ENCODE peak calls at places on chromosomes 1 and 21, in nine cellular contexts. One of them, this sample, is unnamed.

GRCh38 chr1:109760581-109761226 is 3.0 kb downstream of the EPS8L3 start:
- DNase-seq in GOT3: no peak
- DNase-seq in fibroblast of the aortic adventitia: no peak
- DNase-seq in small intestine: no peak
- DNase-seq in right atrium auricular region: no peak
- DNase-seq in breast epithelium: no peak
- DNase-seq in T follicular helper cell: no peak
- DNase-seq in activated CD4-positive, alpha-beta T cell treated with anti-CD3 and anti-CD28 coated beads for 24 hours: no peak
- DNase-seq in left colon: no peak
- DNase-seq in this sample: no peak

GRCh38 chr1:68112835-68113243 is 62.4 kb upstream of the DIRAS3 start:
- DNase-seq in activated CD4-positive, alpha-beta T cell treated with anti-CD3 and anti-CD28 coated beads for 24 hours: no peak
- DNase-seq in fibroblast of the aortic adventitia: peak
- DNase-seq in left colon: no peak
- DNase-seq in right atrium auricular region: no peak
- DNase-seq in small intestine: no peak
- DNase-seq in GOT3: no peak
- DNase-seq in T follicular helper cell: no peak
- DNase-seq in breast epithelium: no peak
- DNase-seq in this sample: no peak

GRCh38 chr1:234315091-234315541 is 58.1 kb upstream of the COA6 start:
- DNase-seq in GOT3: no peak
- DNase-seq in T follicular helper cell: no peak
- DNase-seq in small intestine: peak
- DNase-seq in fibroblast of the aortic adventitia: peak
- DNase-seq in breast epithelium: no peak
- DNase-seq in activated CD4-positive, alpha-beta T cell treated with anti-CD3 and anti-CD28 coated beads for 24 hours: no peak
- DNase-seq in right atrium auricular region: no peak
- DNase-seq in left colon: no peak
- DNase-seq in this sample: no peak

GRCh38 chr1:61131716-61132115 is 49.4 kb downstream of the NFIA start:
- DNase-seq in activated CD4-positive, alpha-beta T cell treated with anti-CD3 and anti-CD28 coated beads for 24 hours: no peak
- DNase-seq in small intestine: no peak
- DNase-seq in breast epithelium: no peak
- DNase-seq in GOT3: no peak
- DNase-seq in left colon: no peak
- DNase-seq in right atrium auricular region: no peak
- DNase-seq in T follicular helper cell: no peak
- DNase-seq in fibroblast of the aortic adventitia: peak
- DNase-seq in this sample: no peak

GRCh38 chr21:37711294-37711844 is 204.9 kb downstream of the KCNJ6 start:
- DNase-seq in right atrium auricular region: no peak
- DNase-seq in small intestine: no peak
- DNase-seq in fibroblast of the aortic adventitia: no peak
- DNase-seq in breast epithelium: no peak
- DNase-seq in left colon: no peak
- DNase-seq in GOT3: no peak
- DNase-seq in activated CD4-positive, alpha-beta T cell treated with anti-CD3 and anti-CD28 coated beads for 24 hours: no peak
- DNase-seq in T follicular helper cell: no peak
- DNase-seq in this sample: no peak

GRCh38 chr1:119711804-119712341 is at the start of gene PHGDH:
- DNase-seq in breast epithelium: peak
- DNase-seq in T follicular helper cell: no peak
- DNase-seq in GOT3: peak
- DNase-seq in fibroblast of the aortic adventitia: peak
- DNase-seq in right atrium auricular region: peak
- DNase-seq in small intestine: peak
- DNase-seq in activated CD4-positive, alpha-beta T cell treated with anti-CD3 and anti-CD28 coated beads for 24 hours: peak
- DNase-seq in left colon: peak
- DNase-seq in this sample: peak

GRCh38 chr1:240352769-240353168 is 259.2 kb downstream of the GREM2 start:
- DNase-seq in activated CD4-positive, alpha-beta T cell treated with anti-CD3 and anti-CD28 coated beads for 24 hours: no peak
- DNase-seq in GOT3: no peak
- DNase-seq in breast epithelium: no peak
- DNase-seq in small intestine: no peak
- DNase-seq in right atrium auricular region: no peak
- DNase-seq in fibroblast of the aortic adventitia: no peak
- DNase-seq in left colon: no peak
- DNase-seq in T follicular helper cell: no peak
- DNase-seq in this sample: no peak

GRCh38 chr1:150162862-150163706 is 13.4 kb downstream of the PLEKHO1 start:
- DNase-seq in small intestine: peak
- DNase-seq in T follicular helper cell: no peak
- DNase-seq in fibroblast of the aortic adventitia: peak
- DNase-seq in right atrium auricular region: peak
- DNase-seq in GOT3: peak
- DNase-seq in breast epithelium: peak
- DNase-seq in activated CD4-positive, alpha-beta T cell treated with anti-CD3 and anti-CD28 coated beads for 24 hours: no peak
- DNase-seq in left colon: peak
- DNase-seq in this sample: no peak

GRCh38 chr1:69315823-69316222 is 251.9 kb upstream of the LRRC7 start:
- DNase-seq in small intestine: no peak
- DNase-seq in fibroblast of the aortic adventitia: no peak
- DNase-seq in right atrium auricular region: no peak
- DNase-seq in breast epithelium: no peak
- DNase-seq in T follicular helper cell: no peak
- DNase-seq in activated CD4-positive, alpha-beta T cell treated with anti-CD3 and anti-CD28 coated beads for 24 hours: no peak
- DNase-seq in GOT3: no peak
- DNase-seq in left colon: no peak
- DNase-seq in this sample: no peak

GRCh38 chr1:10899490-10900264 is 103.2 kb upstream of the CASZ1 start:
- DNase-seq in small intestine: no peak
- DNase-seq in right atrium auricular region: no peak
- DNase-seq in breast epithelium: no peak
- DNase-seq in T follicular helper cell: no peak
- DNase-seq in left colon: no peak
- DNase-seq in fibroblast of the aortic adventitia: no peak
- DNase-seq in GOT3: no peak
- DNase-seq in activated CD4-positive, alpha-beta T cell treated with anti-CD3 and anti-CD28 coated beads for 24 hours: no peak
- DNase-seq in this sample: no peak

GRCh38 chr1:159918041-159918917 is 7.0 kb downstream of the TAGLN2 start:
- DNase-seq in right atrium auricular region: no peak
- DNase-seq in small intestine: peak
- DNase-seq in fibroblast of the aortic adventitia: no peak
- DNase-seq in GOT3: no peak
- DNase-seq in T follicular helper cell: no peak
- DNase-seq in activated CD4-positive, alpha-beta T cell treated with anti-CD3 and anti-CD28 coated beads for 24 hours: no peak
- DNase-seq in left colon: no peak
- DNase-seq in breast epithelium: no peak
- DNase-seq in this sample: no peak

GRCh38 chr1:7280257-7280656 is 490.8 kb upstream of the VAMP3 start:
- DNase-seq in fibroblast of the aortic adventitia: no peak
- DNase-seq in T follicular helper cell: no peak
- DNase-seq in GOT3: no peak
- DNase-seq in left colon: no peak
- DNase-seq in right atrium auricular region: no peak
- DNase-seq in breast epithelium: no peak
- DNase-seq in small intestine: no peak
- DNase-seq in activated CD4-positive, alpha-beta T cell treated with anti-CD3 and anti-CD28 coated beads for 24 hours: no peak
- DNase-seq in this sample: no peak

This sample was measured in stimulated activated effector memory CD8-positive, alpha-beta T cell treated with anti-CD3 and anti-CD28 coated beads, Interleukin-12 subunit alpha, Interleukin-12 subunit beta, amount 100 ng/mL, for 72 hours.